ENCODE peak calls at places on chromosome 5, in nine cellular contexts. One of them, this sample, is unnamed.
A peak's percentile ranks its signal among the peaks of the same experiment; 100 is the strongest.

GRCh38 chr5:140480310-140481014 is 67.0 kb upstream of the EIF4EBP3 start:
- DNase-seq in NCI-H2029: no peak
- DNase-seq in T-helper 9 cell: no peak
- DNase-seq in NCI-H1092: no peak
- DNase-seq in Calu3: no peak
- DNase-seq in LNCaP clone FGC: peak; percentile 10
- DNase-seq in endothelial cell of umbilical vein: peak; percentile 82
- DNase-seq in HTR-8/SVneo: no peak
- DNase-seq in NCI-H1694 treated with DMSO at 0.1 percent for 48 hours: no peak
- DNase-seq in this sample: no peak

GRCh38 chr5:58722160-58722559 is 139.3 kb downstream of the RAB3C start:
- DNase-seq in NCI-H2029: no peak
- DNase-seq in T-helper 9 cell: no peak
- DNase-seq in NCI-H1092: no peak
- DNase-seq in Calu3: no peak
- DNase-seq in LNCaP clone FGC: no peak
- DNase-seq in endothelial cell of umbilical vein: no peak
- DNase-seq in HTR-8/SVneo: no peak
- DNase-seq in NCI-H1694 treated with DMSO at 0.1 percent for 48 hours: no peak
- DNase-seq in this sample: no peak

GRCh38 chr5:135466178-135467050 is 14.3 kb upstream of the TIFAB start:
- DNase-seq in NCI-H2029: peak; percentile 62
- DNase-seq in T-helper 9 cell: peak; percentile 31
- DNase-seq in NCI-H1092: peak; percentile 56
- DNase-seq in Calu3: peak; percentile 87
- DNase-seq in LNCaP clone FGC: no peak
- DNase-seq in endothelial cell of umbilical vein: peak; percentile 62
- DNase-seq in HTR-8/SVneo: peak; percentile 86
- DNase-seq in NCI-H1694 treated with DMSO at 0.1 percent for 48 hours: peak; percentile 45
- DNase-seq in this sample: peak; percentile 52

GRCh38 chr5:560792-561166 is 36.5 kb upstream of the SLC9A3 start:
- DNase-seq in NCI-H2029: no peak
- DNase-seq in T-helper 9 cell: no peak
- DNase-seq in NCI-H1092: no peak
- DNase-seq in Calu3: no peak
- DNase-seq in LNCaP clone FGC: no peak
- DNase-seq in endothelial cell of umbilical vein: no peak
- DNase-seq in HTR-8/SVneo: no peak
- DNase-seq in NCI-H1694 treated with DMSO at 0.1 percent for 48 hours: no peak
- DNase-seq in this sample: no peak

GRCh38 chr5:135623186-135623715 is 44.5 kb upstream of the CXCL14 start:
- DNase-seq in NCI-H2029: no peak
- DNase-seq in T-helper 9 cell: no peak
- DNase-seq in NCI-H1092: no peak
- DNase-seq in Calu3: no peak
- DNase-seq in LNCaP clone FGC: no peak
- DNase-seq in endothelial cell of umbilical vein: no peak
- DNase-seq in HTR-8/SVneo: no peak
- DNase-seq in NCI-H1694 treated with DMSO at 0.1 percent for 48 hours: no peak
- DNase-seq in this sample: no peak

GRCh38 chr5:93607367-93608258 is 24.6 kb downstream of the NR2F1 start:
- DNase-seq in NCI-H2029: peak; percentile 1
- DNase-seq in T-helper 9 cell: no peak
- DNase-seq in NCI-H1092: no peak
- DNase-seq in Calu3: peak; percentile 44
- DNase-seq in LNCaP clone FGC: no peak
- DNase-seq in endothelial cell of umbilical vein: peak; percentile 74
- DNase-seq in HTR-8/SVneo: peak; percentile 33
- DNase-seq in NCI-H1694 treated with DMSO at 0.1 percent for 48 hours: peak; percentile 54
- DNase-seq in this sample: no peak

GRCh38 chr5:112419050-112419595 is at the start of gene EPB41L4A:
- DNase-seq in NCI-H2029: peak; percentile 47
- DNase-seq in T-helper 9 cell: no peak
- DNase-seq in NCI-H1092: no peak
- DNase-seq in Calu3: peak; percentile 58
- DNase-seq in LNCaP clone FGC: no peak
- DNase-seq in endothelial cell of umbilical vein: peak; percentile 57
- DNase-seq in HTR-8/SVneo: no peak
- DNase-seq in NCI-H1694 treated with DMSO at 0.1 percent for 48 hours: no peak
- DNase-seq in this sample: no peak

GRCh38 chr5:172266676-172267092 is 16.9 kb downstream of the UBTD2 start:
- DNase-seq in NCI-H2029: no peak
- DNase-seq in T-helper 9 cell: no peak
- DNase-seq in NCI-H1092: no peak
- DNase-seq in Calu3: no peak
- DNase-seq in LNCaP clone FGC: no peak
- DNase-seq in endothelial cell of umbilical vein: no peak
- DNase-seq in HTR-8/SVneo: no peak
- DNase-seq in NCI-H1694 treated with DMSO at 0.1 percent for 48 hours: no peak
- DNase-seq in this sample: no peak

GRCh38 chr5:159905496-159905895 is 10.8 kb upstream of the ADRA1B start:
- DNase-seq in NCI-H2029: peak; percentile 25
- DNase-seq in T-helper 9 cell: no peak
- DNase-seq in NCI-H1092: no peak
- DNase-seq in Calu3: peak; percentile 87
- DNase-seq in LNCaP clone FGC: no peak
- DNase-seq in endothelial cell of umbilical vein: no peak
- DNase-seq in HTR-8/SVneo: peak; percentile 19
- DNase-seq in NCI-H1694 treated with DMSO at 0.1 percent for 48 hours: no peak
- DNase-seq in this sample: no peak

GRCh38 chr5:32312194-32312681 is 501 bp downstream of the MTMR12 start:
- DNase-seq in NCI-H2029: peak; percentile 27
- DNase-seq in T-helper 9 cell: peak; percentile 26
- DNase-seq in NCI-H1092: peak; percentile 51
- DNase-seq in Calu3: peak; percentile 63
- DNase-seq in LNCaP clone FGC: no peak
- DNase-seq in endothelial cell of umbilical vein: peak; percentile 69
- DNase-seq in HTR-8/SVneo: peak; percentile 69
- DNase-seq in NCI-H1694 treated with DMSO at 0.1 percent for 48 hours: peak; percentile 50
- DNase-seq in this sample: peak; percentile 50

GRCh38 chr5:66863343-66864170 is 267.4 kb downstream of the MAST4 start:
- DNase-seq in NCI-H2029: no peak
- DNase-seq in T-helper 9 cell: no peak
- DNase-seq in NCI-H1092: no peak
- DNase-seq in Calu3: no peak
- DNase-seq in LNCaP clone FGC: no peak
- DNase-seq in endothelial cell of umbilical vein: no peak
- DNase-seq in HTR-8/SVneo: no peak
- DNase-seq in NCI-H1694 treated with DMSO at 0.1 percent for 48 hours: no peak
- DNase-seq in this sample: no peak

GRCh38 chr5:173671121-173671949 is 54.9 kb upstream of the BOD1 start:
- DNase-seq in NCI-H2029: no peak
- DNase-seq in T-helper 9 cell: no peak
- DNase-seq in NCI-H1092: no peak
- DNase-seq in Calu3: no peak
- DNase-seq in LNCaP clone FGC: no peak
- DNase-seq in endothelial cell of umbilical vein: no peak
- DNase-seq in HTR-8/SVneo: no peak
- DNase-seq in NCI-H1694 treated with DMSO at 0.1 percent for 48 hours: no peak
- DNase-seq in this sample: no peak

GRCh38 chr5:76365558-76365957 is 37.5 kb upstream of the IQGAP2 start:
- DNase-seq in NCI-H2029: no peak
- DNase-seq in T-helper 9 cell: no peak
- DNase-seq in NCI-H1092: no peak
- DNase-seq in Calu3: no peak
- DNase-seq in LNCaP clone FGC: no peak
- DNase-seq in endothelial cell of umbilical vein: no peak
- DNase-seq in HTR-8/SVneo: no peak
- DNase-seq in NCI-H1694 treated with DMSO at 0.1 percent for 48 hours: no peak
- DNase-seq in this sample: no peak

GRCh38 chr5:173395257-173395932 is 67.2 kb upstream of the STC2 start:
- DNase-seq in NCI-H2029: no peak
- DNase-seq in T-helper 9 cell: no peak
- DNase-seq in NCI-H1092: no peak
- DNase-seq in Calu3: peak; percentile 15
- DNase-seq in LNCaP clone FGC: no peak
- DNase-seq in endothelial cell of umbilical vein: no peak
- DNase-seq in HTR-8/SVneo: peak; percentile 38
- DNase-seq in NCI-H1694 treated with DMSO at 0.1 percent for 48 hours: no peak
- DNase-seq in this sample: no peak

GRCh38 chr5:176653401-176653800 is 6.1 kb downstream of the TSPAN17 start:
- DNase-seq in NCI-H2029: no peak
- DNase-seq in T-helper 9 cell: no peak
- DNase-seq in NCI-H1092: no peak
- DNase-seq in Calu3: no peak
- DNase-seq in LNCaP clone FGC: no peak
- DNase-seq in endothelial cell of umbilical vein: no peak
- DNase-seq in HTR-8/SVneo: no peak
- DNase-seq in NCI-H1694 treated with DMSO at 0.1 percent for 48 hours: no peak
- DNase-seq in this sample: no peak

GRCh38 chr5:172731286-172732073 is 39.5 kb downstream of the DUSP1 start:
- DNase-seq in NCI-H2029: peak; percentile 35
- DNase-seq in T-helper 9 cell: no peak
- DNase-seq in NCI-H1092: no peak
- DNase-seq in Calu3: peak; percentile 92
- DNase-seq in LNCaP clone FGC: peak; percentile 76
- DNase-seq in endothelial cell of umbilical vein: no peak
- DNase-seq in HTR-8/SVneo: no peak
- DNase-seq in NCI-H1694 treated with DMSO at 0.1 percent for 48 hours: no peak
- DNase-seq in this sample: no peak

GRCh38 chr5:42542106-42542505 is 118.9 kb downstream of the GHR start:
- DNase-seq in NCI-H2029: no peak
- DNase-seq in T-helper 9 cell: no peak
- DNase-seq in NCI-H1092: no peak
- DNase-seq in Calu3: no peak
- DNase-seq in LNCaP clone FGC: no peak
- DNase-seq in endothelial cell of umbilical vein: no peak
- DNase-seq in HTR-8/SVneo: no peak
- DNase-seq in NCI-H1694 treated with DMSO at 0.1 percent for 48 hours: no peak
- DNase-seq in this sample: no peak

GRCh38 chr5:112779531-112779930 is 41.8 kb downstream of the APC start:
- DNase-seq in NCI-H2029: no peak
- DNase-seq in T-helper 9 cell: no peak
- DNase-seq in NCI-H1092: no peak
- DNase-seq in Calu3: no peak
- DNase-seq in LNCaP clone FGC: no peak
- DNase-seq in endothelial cell of umbilical vein: no peak
- DNase-seq in HTR-8/SVneo: no peak
- DNase-seq in NCI-H1694 treated with DMSO at 0.1 percent for 48 hours: no peak
- DNase-seq in this sample: no peak

GRCh38 chr5:6633469-6634326 is 458 bp downstream of the SRD5A1 start:
- DNase-seq in NCI-H2029: peak; percentile 35
- DNase-seq in T-helper 9 cell: no peak
- DNase-seq in NCI-H1092: no peak
- DNase-seq in Calu3: peak; percentile 45
- DNase-seq in LNCaP clone FGC: peak; percentile 17
- DNase-seq in endothelial cell of umbilical vein: no peak
- DNase-seq in HTR-8/SVneo: peak; percentile 27
- DNase-seq in NCI-H1694 treated with DMSO at 0.1 percent for 48 hours: peak; percentile 7
- DNase-seq in this sample: no peak

GRCh38 chr5:39092581-39093350 is 18.6 kb upstream of the RICTOR start:
- DNase-seq in NCI-H2029: no peak
- DNase-seq in T-helper 9 cell: no peak
- DNase-seq in NCI-H1092: no peak
- DNase-seq in Calu3: no peak
- DNase-seq in LNCaP clone FGC: no peak
- DNase-seq in endothelial cell of umbilical vein: peak; percentile 87
- DNase-seq in HTR-8/SVneo: no peak
- DNase-seq in NCI-H1694 treated with DMSO at 0.1 percent for 48 hours: no peak
- DNase-seq in this sample: no peak

This sample was measured in omental fat pad.